ENCODE peak calls at places on chromosomes 5 and 9, in four cellular contexts. G is A549, X is HCT116, Z is HepG2. U is an unnamed sample.

GRCh38 chr5:61474746-61475145 is 142.7 kb downstream of the ZSWIM6 start:
- DNase-seq in G (no peak), Z (no peak), X (no peak), U (no peak)

GRCh38 chr9:136423432-136424146 is 13.1 kb downstream of the PMPCA start:
- DNase-seq in G (no peak), X (no peak), Z (no peak), U (no peak)

GRCh38 chr5:165232187-165232586 is 1726.8 kb downstream of the MAT2B start:
- DNase-seq in Z (no peak), X (no peak), G (no peak), U (no peak)

GRCh38 chr9:94864183-94864582 is 137.7 kb downstream of the AOPEP start:
- DNase-seq in Z (no peak), G (no peak), X (no peak), U (no peak)

GRCh38 chr5:89851911-89852310 is 557.6 kb downstream of the CETN3 start:
- DNase-seq in Z (no peak), X (no peak), G (no peak), U (no peak)

GRCh38 chr5:376951-377325 is 55.4 kb downstream of the AHRR start:
- DNase-seq in X (no peak), G (no peak), Z (no peak), U (no peak)

GRCh38 chr9:128253140-128253990 is 22.4 kb downstream of the GOLGA2 start:
- DNase-seq in G (no peak), X (no peak), Z (no peak), U (no peak)

GRCh38 chr5:62266573-62266972 is 39.4 kb upstream of the KIF2A start:
- DNase-seq in X (no peak), G (no peak), Z (no peak), U (no peak)

GRCh38 chr9:124470306-124470705 is 20.1 kb downstream of the ADGRD2 start:
- DNase-seq in G (no peak), Z (no peak), X (no peak), U (no peak)

GRCh38 chr9:98228392-98229089 is 26.9 kb downstream of the TBC1D2 start:
- DNase-seq in Z (peak), G (no peak), X (no peak), U (peak)

GRCh38 chr5:3596261-3596825 is 711 bp downstream of the IRX1 start:
- DNase-seq in Z (no peak), X (no peak), G (no peak), U (no peak)

GRCh38 chr5:65062684-65063083 is 294.0 kb downstream of the CWC27 start:
- DNase-seq in X (no peak), Z (no peak), G (peak), U (peak)

GRCh38 chr9:99377790-99378775 is 156.0 kb downstream of the SEC61B start:
- DNase-seq in X (no peak), G (no peak), Z (peak), U (no peak)

GRCh38 chr5:149654282-149654681 is 73.0 kb downstream of the ARHGEF37 start:
- DNase-seq in G (no peak), Z (no peak), X (no peak), U (no peak)

GRCh38 chr9:1217076-1217475 is 166.9 kb downstream of the DMRT2 start:
- DNase-seq in Z (no peak), G (no peak), X (no peak), U (no peak)

GRCh38 chr5:10310073-10310779 is 2.5 kb upstream of the CMBL start:
- DNase-seq in Z (peak), X (peak), G (peak), U (no peak)

GRCh38 chr9:136940526-136941230 is 3.9 kb downstream of the FBXW5 start:
- DNase-seq in G (no peak), X (no peak), Z (no peak), U (no peak)

GRCh38 chr5:148788636-148789035 is 37.8 kb upstream of the ADRB2 start:
- DNase-seq in G (no peak), X (no peak), Z (no peak), U (no peak)

GRCh38 chr9:96505316-96505991 is 55.5 kb downstream of the HABP4 start:
- DNase-seq in X (no peak), Z (no peak), G (no peak), U (no peak)

GRCh38 chr9:76114144-76114543 is 223.7 kb downstream of the PCSK5 start:
- DNase-seq in Z (no peak), G (no peak), X (no peak), U (no peak)

GRCh38 chr5:85921590-85921989 is 696.2 kb upstream of the COX7C start:
- DNase-seq in Z (no peak), G (peak), X (no peak), U (peak)

GRCh38 chr5:40071870-40072269 is 607.8 kb upstream of the PTGER4 start:
- DNase-seq in Z (no peak), G (peak), X (no peak), U (no peak)

GRCh38 chr5:89262030-89262429 is 379.0 kb upstream of the MEF2C start:
- DNase-seq in X (no peak), Z (no peak), G (no peak), U (no peak)

GRCh38 chr5:124519396-124519795 is 227.0 kb downstream of the ZNF608 start:
- DNase-seq in Z (no peak), G (no peak), X (no peak), U (peak)

GRCh38 chr5:133113331-133114061 is 61.7 kb downstream of the HSPA4 start:
- DNase-seq in G (no peak), X (no peak), Z (no peak), U (no peak)

GRCh38 chr5:10317825-10318682 is 10.4 kb upstream of the CMBL start:
- DNase-seq in G (no peak), Z (no peak), X (no peak), U (peak)

GRCh38 chr5:761854-762685 is 22.5 kb downstream of the ZDHHC11B start:
- DNase-seq in X (no peak), G (no peak), Z (no peak), U (no peak)

GRCh38 chr9:31188496-31188895 is 1195.9 kb upstream of the ACO1 start:
- DNase-seq in G (no peak), Z (no peak), X (no peak), U (no peak)

GRCh38 chr5:154475613-154476342 is 2.2 kb downstream of the HAND1 start:
- DNase-seq in G (no peak), Z (no peak), X (no peak), U (no peak)

GRCh38 chr5:138372653-138373052 is 20.2 kb downstream of the KDM3B start:
- DNase-seq in Z (no peak), X (no peak), G (no peak), U (peak)

GRCh38 chr5:177382423-177383029 is 1.7 kb upstream of the SLC34A1 start:
- DNase-seq in Z (no peak), G (peak), X (no peak), U (peak)
- TF ChIP-seq POLR2A in Z (no peak), G (no peak), X (no peak), U (no peak)

GRCh38 chr5:87437724-87438123 is 25.0 kb upstream of the CCNH start:
- DNase-seq in Z (no peak), X (no peak), G (no peak), U (no peak)
- TF ChIP-seq MAX in Z (no peak), X (no peak), G (no peak), U (no peak)

GRCh38 chr9:100774962-100775361 is 197.1 kb downstream of the CAVIN4 start:
- DNase-seq in X (no peak), G (no peak), Z (no peak), U (no peak)

GRCh38 chr9:100775912-100776311 is 198.0 kb downstream of the CAVIN4 start:
- DNase-seq in X (no peak), Z (no peak), G (no peak), U (no peak)

DNA sequence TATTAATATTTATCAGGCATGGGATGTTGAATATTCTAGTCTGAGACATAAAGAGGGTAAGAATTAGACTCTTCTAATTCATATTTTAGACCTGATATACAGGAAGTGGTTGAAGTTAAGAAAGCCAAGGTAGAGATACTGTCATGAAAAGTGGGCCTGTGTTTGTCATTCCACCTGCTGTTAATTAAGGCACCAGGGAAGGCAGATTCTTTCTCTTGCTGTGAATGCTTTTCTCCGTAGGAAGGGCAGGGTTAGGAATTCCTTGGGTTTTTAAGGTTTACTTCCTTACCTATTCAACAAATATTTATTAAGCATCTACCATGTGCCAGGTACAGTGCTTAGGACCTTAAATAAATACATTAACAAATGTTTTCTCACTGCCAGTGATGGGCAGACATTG is 196.4 kb downstream of the CAVIN4 start:
- DNase-seq in Z (no peak), G (no peak), X (no peak), U (no peak)
- TF ChIP-seq CTCF in Z (no peak), G (no peak), X (no peak), U (no peak)

DNA sequence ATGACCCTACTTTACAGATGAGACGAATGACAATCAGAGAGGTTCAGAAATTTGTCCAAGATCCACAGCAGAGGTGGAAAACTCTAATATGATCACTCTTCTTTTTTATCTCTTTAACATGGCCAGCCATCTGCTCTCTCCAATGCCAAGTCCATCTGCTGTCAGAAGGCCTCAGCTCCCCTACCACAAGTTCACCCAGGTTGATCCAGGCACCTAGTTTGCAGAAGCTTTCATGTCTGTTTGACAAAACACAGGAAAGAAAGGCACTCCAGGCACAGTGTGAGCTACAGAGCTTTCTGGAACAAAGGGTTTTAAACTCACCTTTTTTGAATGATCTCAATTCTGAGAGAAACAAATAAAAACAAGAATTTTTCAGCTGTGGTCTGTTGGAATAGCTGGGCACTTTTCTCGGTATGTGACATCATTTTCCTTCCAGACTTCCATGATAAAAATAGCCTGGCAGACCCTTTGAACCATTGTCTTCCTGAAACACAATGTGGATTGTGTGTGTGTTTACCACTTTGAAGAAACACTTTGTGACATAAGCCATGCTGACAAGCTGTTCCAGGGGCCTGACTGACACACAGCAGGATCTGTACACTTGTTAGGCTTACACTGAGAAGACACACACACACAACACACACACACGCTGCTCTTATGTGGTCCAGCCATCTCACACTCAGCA is 214.3 kb downstream of the AGTPBP1 start:
- DNase-seq in Z (no peak), G (no peak), X (no peak), U (no peak)
- TF ChIP-seq POLR2A in Z (no peak), G (no peak), X (no peak), U (no peak)

DNA sequence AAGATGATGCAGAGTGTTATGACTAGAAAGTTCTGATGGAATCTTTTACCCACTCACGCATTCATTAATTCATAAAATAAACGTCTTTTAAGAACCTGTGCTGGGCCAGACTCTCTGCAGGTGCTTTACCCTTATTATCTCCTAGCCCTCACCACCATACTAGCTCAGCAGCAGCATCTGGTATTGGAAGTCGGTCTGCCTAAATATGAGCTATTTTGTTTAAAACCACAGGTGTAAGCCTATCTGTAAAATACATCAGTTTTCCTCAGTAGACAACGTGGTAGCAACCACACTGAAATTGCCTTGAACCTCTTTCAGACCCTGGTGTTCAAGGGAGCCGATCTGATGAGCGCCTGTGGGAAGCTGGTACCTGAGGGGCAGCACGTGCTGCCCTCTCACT is 69.4 kb downstream of the PPIC start:
- DNase-seq in X (no peak), G (no peak), Z (no peak), U (no peak)
- TF ChIP-seq MAX in X (no peak), G (no peak), Z (no peak), U (no peak)